ENCODE peak calls at places on chromosome 17, in six cellular contexts. P is activated naive CD8-positive, alpha-beta T cell treated with anti-CD3 and anti-CD28 coated beads for 36 hours; K is progenitor cell of endocrine pancreas; E is smooth muscle cell of the brain vasculature; R is AG10803; V is astrocyte. J is an unnamed sample.

GRCh38 chr17:38658741-38659345 is 15.9 kb downstream of the EPOP start:
- DNase-seq in P (no peak), K (no peak), E (no peak), R (no peak), V (no peak), J (no peak)

GRCh38 chr17:4433515-4434031 is at the start of gene SPNS3:
- DNase-seq in P (peak), K (no peak), E (no peak), R (no peak), V (no peak), J (no peak)

GRCh38 chr17:35083071-35083470 is 19.6 kb upstream of the RFFL start:
- DNase-seq in P (no peak), K (no peak), E (no peak), R (no peak), V (no peak), J (no peak)

GRCh38 chr17:61202564-61202963 is 197.1 kb upstream of the TBX2 start:
- DNase-seq in P (no peak), K (no peak), E (no peak), R (no peak), V (peak), J (no peak)

GRCh38 chr17:46929413-46929812 is 6.5 kb downstream of the GOSR2 start:
- DNase-seq in P (no peak), K (no peak), E (no peak), R (peak), V (peak), J (no peak)

GRCh38 chr17:40111221-40112128 is 10.3 kb upstream of the MSL1 start:
- DNase-seq in P (peak), K (peak), E (no peak), R (peak), V (peak), J (peak)

GRCh38 chr17:38464251-38464722 is 36.0 kb downstream of the ARHGAP23 start:
- DNase-seq in P (no peak), K (no peak), E (no peak), R (peak), V (no peak), J (peak)

GRCh38 chr17:12691173-12691572 is 25.5 kb downstream of the MYOCD start:
- DNase-seq in P (no peak), K (no peak), E (no peak), R (peak), V (peak), J (no peak)

GRCh38 chr17:39979865-39980401 is 674 bp upstream of the PSMD3 start:
- DNase-seq in P (no peak), K (peak), E (no peak), R (no peak), V (peak), J (no peak)

GRCh38 chr17:3949418-3949817 is 14.8 kb downstream of the ATP2A3 start:
- DNase-seq in P (no peak), K (no peak), E (no peak), R (no peak), V (no peak), J (no peak)

GRCh38 chr17:62673614-62674362 is 46.3 kb downstream of the MRC2 start:
- DNase-seq in P (no peak), K (no peak), E (no peak), R (no peak), V (no peak), J (no peak)

GRCh38 chr17:27403480-27404005 is 52.7 kb upstream of the KSR1 start:
- DNase-seq in P (no peak), K (no peak), E (no peak), R (no peak), V (no peak), J (no peak)

GRCh38 chr17:28701987-28702751 is 9.5 kb downstream of the PROCA1 start:
- DNase-seq in P (no peak), K (no peak), E (no peak), R (no peak), V (no peak), J (no peak)

GRCh38 chr17:64081802-64082799 is 47.8 kb downstream of the ERN1 start:
- DNase-seq in P (peak), K (no peak), E (no peak), R (peak), V (peak), J (no peak)

GRCh38 chr17:80802626-80803450 is 188.8 kb upstream of the CHMP6 start:
- DNase-seq in P (no peak), K (no peak), E (no peak), R (no peak), V (no peak), J (no peak)

GRCh38 chr17:3641717-3642486 is 5.3 kb downstream of the CTNS start:
- DNase-seq in P (no peak), K (no peak), E (no peak), R (no peak), V (no peak), J (no peak)

GRCh38 chr17:60077672-60078519 is 825 bp downstream of the HEATR6 start:
- DNase-seq in P (no peak), K (no peak), E (no peak), R (peak), V (peak), J (peak)

GRCh38 chr17:61414141-61414935 is 14.7 kb downstream of the TBX2 start:
- DNase-seq in P (no peak), K (no peak), E (no peak), R (no peak), V (no peak), J (peak)

GRCh38 chr17:74742978-74743545 is 5.4 kb upstream of the NHERF1 start:
- DNase-seq in P (no peak), K (no peak), E (no peak), R (no peak), V (no peak), J (no peak)

GRCh38 chr17:4594406-4595349 is 10.3 kb downstream of the SMTNL2 start:
- DNase-seq in P (peak), K (peak), E (no peak), R (no peak), V (no peak), J (peak)

GRCh38 chr17:15963670-15964110 is 18.8 kb downstream of the ADORA2B start:
- DNase-seq in P (no peak), K (no peak), E (no peak), R (no peak), V (peak), J (no peak)

GRCh38 chr17:32914181-32914580 is 13.8 kb upstream of the TMEM98 start:
- DNase-seq in P (no peak), K (no peak), E (no peak), R (no peak), V (no peak), J (no peak)

GRCh38 chr17:70855401-70856054 is 686.2 kb downstream of the KCNJ2 start:
- DNase-seq in P (no peak), K (no peak), E (peak), R (no peak), V (peak), J (no peak)

GRCh38 chr17:34163681-34164080 is 91.4 kb upstream of the CCL2 start:
- DNase-seq in P (no peak), K (no peak), E (no peak), R (peak), V (peak), J (no peak)

GRCh38 chr17:29615492-29616299 is 7.0 kb downstream of the CORO6 start:
- DNase-seq in P (peak), K (no peak), E (no peak), R (peak), V (peak), J (peak)

GRCh38 chr17:34771891-34772290 is 189.4 kb downstream of the CCT6B start:
- DNase-seq in P (no peak), K (no peak), E (no peak), R (no peak), V (no peak), J (no peak)

GRCh38 chr17:75849724-75850123 is 5.4 kb downstream of the WBP2 start:
- DNase-seq in P (no peak), K (no peak), E (no peak), R (no peak), V (no peak), J (no peak)

GRCh38 chr17:44900894-44901293 is 1.6 kb upstream of the EFTUD2 start:
- DNase-seq in P (no peak), K (no peak), E (peak), R (peak), V (peak), J (no peak)

GRCh38 chr17:50359998-50360461 is 13.0 kb downstream of the MRPL27 start:
- DNase-seq in P (no peak), K (no peak), E (no peak), R (no peak), V (no peak), J (no peak)

GRCh38 chr17:47731396-47731795 is 1.6 kb upstream of the TBX21 start:
- DNase-seq in P (no peak), K (no peak), E (no peak), R (no peak), V (no peak), J (no peak)

GRCh38 chr17:61211233-61211632 is 188.4 kb upstream of the TBX2 start:
- DNase-seq in P (no peak), K (no peak), E (no peak), R (no peak), V (no peak), J (no peak)

J was measured in GM13977.